ENCODE peak calls at places on chromosomes 1 and 21, in seven cellular contexts. F, D, W, P, Z, J and A are unnamed samples.

GRCh38 chr1:36524359-36525062 is 41.8 kb upstream of the CSF3R start:
- DNase-seq in F (no peak), D (no peak), W (no peak), P (no peak), Z (no peak), J (no peak), A (no peak)

GRCh38 chr1:89605692-89606091 is 27.2 kb upstream of the LRRC8C start:
- DNase-seq in F (no peak), D (no peak), W (no peak), P (peak), Z (peak), J (no peak), A (no peak)

GRCh38 chr1:214584805-214585766 is 17.9 kb upstream of the CENPF start:
- DNase-seq in F (peak), D (peak), W (peak), P (peak), Z (peak), J (no peak), A (peak)

GRCh38 chr1:245585252-245585959 is 430.6 kb downstream of the KIF26B start:
- DNase-seq in F (no peak), D (no peak), W (peak), P (peak), Z (peak), J (peak), A (no peak)

GRCh38 chr1:101039245-101039644 is 13.7 kb upstream of the DPH5 start:
- DNase-seq in F (no peak), D (no peak), W (no peak), P (peak), Z (no peak), J (no peak), A (no peak)

GRCh38 chr1:96510911-96511310 is 210.7 kb upstream of the PTBP2 start:
- DNase-seq in F (no peak), D (peak), W (no peak), P (no peak), Z (no peak), J (no peak), A (no peak)

GRCh38 chr1:116391207-116391606 is 18.2 kb downstream of the ATP1A1 start:
- DNase-seq in F (no peak), D (no peak), W (no peak), P (no peak), Z (no peak), J (no peak), A (no peak)

GRCh38 chr1:1365875-1366698 is 7.7 kb upstream of the MXRA8 start:
- DNase-seq in F (no peak), D (no peak), W (no peak), P (no peak), Z (no peak), J (no peak), A (no peak)

GRCh38 chr1:182259229-182259872 is 132.2 kb downstream of the GLUL start:
- DNase-seq in F (no peak), D (peak), W (no peak), P (peak), Z (peak), J (no peak), A (peak)

GRCh38 chr21:29504751-29505321 is 206.1 kb downstream of the BACH1 start:
- DNase-seq in F (no peak), D (no peak), W (no peak), P (peak), Z (peak), J (no peak), A (no peak)

GRCh38 chr1:154115180-154115579 is 39.7 kb downstream of the NUP210L start:
- DNase-seq in F (no peak), D (no peak), W (no peak), P (peak), Z (no peak), J (no peak), A (no peak)

GRCh38 chr1:241542199-241542907 is 10.2 kb downstream of the KMO start:
- DNase-seq in F (peak), D (no peak), W (no peak), P (no peak), Z (no peak), J (no peak), A (no peak)

GRCh38 chr1:3021801-3022401 is 634 bp downstream of the ACTRT2 start:
- DNase-seq in F (no peak), D (no peak), W (no peak), P (no peak), Z (no peak), J (no peak), A (no peak)